ENCODE peak calls at places on chromosome 7, in five cellular contexts. P, F, E, C and I are unnamed samples.

GRCh38 chr7:44218418-44219201 is 17.8 kb downstream of the YKT6 start:
- DNase-seq in P (no peak), F (no peak), E (no peak), C (no peak), I (no peak)

GRCh38 chr7:17583786-17584185 is 285.3 kb downstream of the AHR start:
- DNase-seq in P (no peak), F (no peak), E (no peak), C (no peak), I (no peak)

GRCh38 chr7:48089415-48089975 is 430 bp downstream of the UPP1 start:
- DNase-seq in P (peak; percentile 41), F (peak; percentile 74), E (no peak), C (no peak), I (no peak)

GRCh38 chr7:85529831-85530230 is 343.0 kb upstream of the SEMA3D start:
- DNase-seq in P (no peak), F (no peak), E (no peak), C (no peak), I (no peak)

GRCh38 chr7:145082366-145083240 is 246.8 kb upstream of the TPK1 start:
- DNase-seq in P (no peak), F (no peak), E (peak; percentile 35), C (no peak), I (peak; percentile 4)

GRCh38 chr7:34165927-34166550 is 260.7 kb downstream of the BMPER start:
- DNase-seq in P (no peak), F (no peak), E (no peak), C (no peak), I (peak; percentile 7)

GRCh38 chr7:100432621-100433275 is 3.1 kb downstream of the MEPCE start:
- DNase-seq in P (no peak), F (no peak), E (no peak), C (no peak), I (no peak)

GRCh38 chr7:123864438-123864837 is 19.5 kb downstream of the HYAL4 start:
- DNase-seq in P (no peak), F (peak; percentile 57), E (no peak), C (no peak), I (no peak)

GRCh38 chr7:127995866-127996215 is 35.4 kb downstream of the LRRC4 start:
- DNase-seq in P (no peak), F (no peak), E (no peak), C (no peak), I (no peak)

DNA sequence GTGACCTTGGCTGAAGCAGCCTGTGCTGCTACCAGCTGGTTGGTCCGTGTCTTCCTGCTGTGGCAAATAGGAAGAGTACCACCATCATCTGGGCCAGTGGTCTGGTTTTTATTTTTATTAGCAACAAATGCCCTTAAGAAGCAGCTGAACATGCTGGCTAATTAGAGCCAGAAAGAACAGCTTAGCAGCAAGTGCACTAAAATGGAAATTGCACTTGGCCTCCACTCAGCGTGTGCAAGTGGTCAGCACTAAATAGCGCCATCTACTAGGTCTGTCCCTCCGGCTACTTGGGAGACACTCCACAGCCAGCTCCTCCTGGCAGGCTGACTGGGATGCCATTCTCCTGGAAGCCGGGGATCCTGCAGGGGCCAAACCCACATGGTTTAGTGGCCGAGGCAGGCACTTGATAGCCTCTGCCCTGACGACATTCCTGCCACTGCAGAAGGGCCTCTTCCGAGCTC is 690.3 kb upstream of the FOXK1 start:
- DNase-seq in P (no peak), F (no peak), E (no peak), C (no peak), I (no peak)
- H3K4me3 ChIP-seq in P (no peak overlapping the region), F (no peak overlapping the region), E (no peak overlapping the region), C (no peak overlapping the region), I (no peak overlapping the region)

GRCh38 chr7:19116121-19117080 is 1.0 kb downstream of the TWIST1 start:
- DNase-seq in P (no peak), F (no peak), E (no peak), C (no peak), I (peak; percentile 12)
- H3K4me3 ChIP-seq in P (peak overlapping the region; percentile 92), F (peak overlapping the region; percentile 71), E (no peak overlapping the region), C (peak overlapping the region; percentile 27), I (no peak overlapping the region)

GRCh38 chr7:151063212-151063561 is 3.8 kb downstream of the SLC4A2 start:
- DNase-seq in P (no peak), F (no peak), E (no peak), C (no peak), I (no peak)

GRCh38 chr7:151061241-151062110 is 2.1 kb downstream of the SLC4A2 start:
- DNase-seq in P (no peak), F (no peak), E (no peak), C (no peak), I (no peak)

GRCh38 chr7:151064454-151064853 is 5.1 kb downstream of the SLC4A2 start:
- DNase-seq in P (no peak), F (no peak), E (no peak), C (no peak), I (no peak)

GRCh38 chr7:151062111-151062398 is 2.7 kb downstream of the SLC4A2 start:
- DNase-seq in P (no peak), F (no peak), E (no peak), C (no peak), I (no peak)

DNA sequence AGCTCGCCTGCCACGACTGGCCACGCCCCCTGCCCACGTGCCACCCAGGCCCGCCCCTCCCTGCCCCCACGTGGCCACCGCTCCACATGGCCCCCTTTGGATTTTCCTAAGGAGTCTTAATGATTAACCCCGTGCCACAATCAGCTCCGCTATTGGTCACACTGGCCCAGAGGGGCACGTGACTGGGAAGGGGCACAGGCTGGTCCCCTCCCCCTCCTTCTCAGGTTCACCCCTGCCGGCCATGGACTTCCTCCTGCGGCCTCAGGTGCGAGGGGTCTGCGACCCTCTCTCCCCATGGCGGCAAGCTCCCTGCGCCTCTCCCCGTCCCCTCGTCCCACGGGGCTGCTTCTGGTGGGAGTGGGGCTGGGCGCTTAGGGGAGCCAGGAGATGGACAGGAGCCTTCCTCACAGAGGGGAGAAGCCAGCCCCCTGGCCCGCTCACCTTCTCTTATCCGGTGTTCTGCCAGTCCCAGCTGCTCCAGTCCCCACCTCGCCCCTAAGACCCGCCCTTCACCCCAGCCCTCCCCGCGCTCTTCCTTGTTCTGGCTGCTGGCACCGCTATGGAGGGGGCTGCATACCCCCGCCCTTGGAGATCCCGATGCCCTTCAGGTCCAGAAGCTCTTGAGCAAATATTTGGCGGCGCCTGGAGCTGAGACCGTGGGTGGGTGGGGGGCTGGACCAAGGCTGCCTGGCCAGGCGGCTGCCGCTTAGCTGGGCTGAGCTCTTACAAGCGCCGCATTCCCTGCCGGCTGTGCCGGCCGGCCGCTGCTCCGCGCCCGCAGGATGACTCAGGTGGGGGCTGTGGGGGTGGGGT is 3.2 kb downstream of the SLC4A2 start:
- DNase-seq in P (no peak), F (peak; percentile 90), E (no peak), C (no peak), I (no peak)
- H3K4me3 ChIP-seq in P (peak overlapping the region; percentile 59), F (peak overlapping the region; percentile 45), E (no peak overlapping the region), C (no peak overlapping the region), I (no peak overlapping the region)

DNA sequence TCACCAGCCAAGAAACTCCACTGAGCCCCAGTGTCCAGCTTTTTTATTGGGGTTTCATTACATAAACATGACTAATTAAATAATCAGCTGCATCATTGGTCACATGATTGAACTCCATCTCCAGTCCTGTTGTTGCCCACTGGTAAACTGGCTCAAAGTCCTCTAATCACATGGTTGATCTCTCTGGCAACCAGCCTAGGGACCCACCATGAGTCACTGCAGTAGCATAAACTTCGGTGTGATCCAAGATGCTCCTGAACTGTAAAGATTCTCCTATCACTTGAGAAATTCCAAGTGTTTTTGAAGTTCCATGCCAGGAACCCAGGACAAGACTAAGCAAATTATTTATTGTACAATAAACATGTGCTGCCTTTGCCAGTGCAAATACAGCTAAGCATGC is 130.4 kb upstream of the AUTS2 start:
- DNase-seq in P (no peak), F (no peak), E (no peak), C (no peak), I (no peak)
- H3K4me3 ChIP-seq in P (no peak overlapping the region), F (no peak overlapping the region), E (no peak overlapping the region), C (no peak overlapping the region), I (no peak overlapping the region)

DNA sequence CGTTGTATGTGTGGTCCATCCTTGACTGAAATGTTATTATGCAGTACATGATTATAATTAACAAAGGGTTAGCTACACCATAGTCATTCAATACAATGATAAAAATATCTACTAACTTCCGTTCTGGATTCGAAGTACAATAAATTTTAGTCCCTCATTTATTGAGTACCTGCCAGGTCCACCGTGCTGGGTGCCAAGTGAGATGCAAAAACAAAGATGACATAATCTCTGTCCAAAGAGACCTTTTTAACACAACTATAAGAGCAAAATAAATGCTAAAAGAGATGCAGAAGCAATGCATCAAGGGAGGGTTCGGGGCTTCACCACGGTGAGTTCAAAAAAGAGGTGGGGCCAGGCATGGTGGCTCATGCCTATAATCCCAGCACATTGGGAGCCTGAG is 33.1 kb downstream of the LAMB1 start:
- DNase-seq in P (no peak), F (no peak), E (no peak), C (no peak), I (no peak)
- H3K4me3 ChIP-seq in P (no peak overlapping the region), F (no peak overlapping the region), E (no peak overlapping the region), C (no peak overlapping the region), I (no peak overlapping the region)

GRCh38 chr7:2452643-2453270 is 23.4 kb downstream of the GRIFIN start:
- DNase-seq in P (no peak), F (no peak), E (no peak), C (no peak), I (no peak)

GRCh38 chr7:2446676-2447075 is 29.5 kb downstream of the GRIFIN start:
- DNase-seq in P (no peak), F (no peak), E (no peak), C (no peak), I (no peak)

GRCh38 chr7:2451171-2452073 is 24.8 kb downstream of the GRIFIN start:
- DNase-seq in P (peak; percentile 32), F (peak; percentile 89), E (peak; percentile 23), C (no peak), I (peak; percentile 75)

GRCh38 chr7:2450198-2451107 is 25.7 kb downstream of the GRIFIN start:
- DNase-seq in P (no peak), F (no peak), E (no peak), C (no peak), I (no peak)

GRCh38 chr7:2452074-2452507 is 24.1 kb downstream of the GRIFIN start:
- DNase-seq in P (no peak), F (peak; percentile 27), E (no peak), C (no peak), I (no peak)
- H3K4me3 ChIP-seq in P (peak overlapping the region; percentile 72), F (peak overlapping the region; percentile 36), E (no peak overlapping the region), C (no peak overlapping the region), I (no peak overlapping the region)

GRCh38 chr7:6257602-6258001 is 14.8 kb downstream of the CYTH3 start:
- DNase-seq in P (no peak), F (no peak), E (no peak), C (no peak), I (peak; percentile 27)

GRCh38 chr7:6256709-6257535 is 15.5 kb downstream of the CYTH3 start:
- DNase-seq in P (no peak), F (peak; percentile 22), E (peak; percentile 29), C (peak; percentile 54), I (peak; percentile 89)

GRCh38 chr7:6260291-6261183 is 11.9 kb downstream of the CYTH3 start:
- DNase-seq in P (no peak), F (no peak), E (no peak), C (no peak), I (no peak)

GRCh38 chr7:6258440-6259182 is 13.8 kb downstream of the CYTH3 start:
- DNase-seq in P (no peak), F (no peak), E (no peak), C (no peak), I (peak; percentile 75)

DNA sequence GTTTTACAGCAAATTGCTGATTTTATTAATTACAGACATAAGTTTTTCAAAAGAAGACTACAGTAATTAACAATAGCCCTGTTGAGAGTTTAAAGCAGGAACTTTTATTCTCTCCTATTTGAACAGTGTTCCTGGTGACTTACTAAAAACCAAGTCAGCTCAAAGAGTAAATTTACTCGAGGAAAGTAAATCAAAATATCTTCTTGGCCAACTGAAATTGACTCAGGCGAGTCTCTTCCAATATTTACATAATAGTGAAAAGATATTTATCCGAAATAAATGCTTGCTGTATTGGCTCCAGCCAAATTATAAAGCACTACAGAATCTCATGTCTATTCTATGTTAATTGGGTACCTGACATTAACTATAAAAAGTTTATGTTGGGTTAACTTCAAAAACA is 13.2 kb downstream of the CYTH3 start:
- DNase-seq in P (no peak), F (no peak), E (no peak), C (no peak), I (no peak)
- H3K4me3 ChIP-seq in P (no peak overlapping the region), F (no peak overlapping the region), E (no peak overlapping the region), C (no peak overlapping the region), I (no peak overlapping the region)